ENCODE peak calls at places on chromosomes 7 and 10, in nine cellular contexts. L is lower lobe of right lung, K is A549, U is IMR-90, S is neural progenitor cell, T is endodermal cell, O is heart right ventricle, E is spleen, F is mammary epithelial cell. I is an unnamed sample.

GRCh38 chr10:86400705-86401587 is 34.4 kb upstream of the GRID1 start:
- DNase-seq in O (no peak), S (peak; percentile 69), U (no peak), T (peak; percentile 81), E (peak; percentile 89), F (peak; percentile 25), L (peak; percentile 73), K (peak; percentile 68), I (peak; percentile 72)

GRCh38 chr10:34880817-34881216 is 65.7 kb upstream of the PARD3 start:
- DNase-seq in U (no peak), S (no peak), T (no peak), K (no peak), L (no peak), E (no peak), F (no peak), O (no peak), I (no peak)

GRCh38 chr7:66330961-66331360 is 125.8 kb downstream of the TPST1 start:
- DNase-seq in O (peak; percentile 80), L (no peak), T (no peak), U (peak; percentile 52), E (no peak), S (no peak), F (no peak), K (no peak), I (no peak)

GRCh38 chr10:50398383-50398782 is 147.1 kb upstream of the ASAH2 start:
- DNase-seq in T (no peak), O (no peak), E (no peak), K (no peak), U (peak; percentile 39), L (no peak), S (no peak), F (peak; percentile 46), I (no peak)

GRCh38 chr7:55309040-55309991 is 55.8 kb upstream of the LANCL2 start:
- DNase-seq in S (no peak), L (peak; percentile 48), K (no peak), T (no peak), O (no peak), U (no peak), E (peak; percentile 75), F (no peak), I (no peak)

GRCh38 chr10:25206693-25207414 is 32.1 kb downstream of the GPR158 start:
- DNase-seq in O (no peak), U (no peak), E (no peak), K (no peak), T (no peak), S (no peak), F (no peak), L (no peak), I (no peak)

GRCh38 chr7:20075992-20076813 is 141.0 kb downstream of the MACC1 start:
- DNase-seq in S (no peak), O (no peak), L (no peak), U (no peak), T (no peak), F (no peak), K (no peak), E (no peak), I (no peak)

GRCh38 chr10:10138685-10139084 is 879.0 kb upstream of the CELF2 start:
- DNase-seq in U (no peak), E (no peak), L (no peak), K (no peak), T (no peak), F (no peak), S (no peak), O (no peak), I (no peak)

GRCh38 chr10:58969578-58969977 is 206.9 kb upstream of the PHYHIPL start:
- DNase-seq in K (no peak), F (no peak), E (no peak), L (no peak), O (no peak), T (no peak), S (no peak), U (no peak), I (no peak)

GRCh38 chr10:33262871-33263270 is 71.6 kb downstream of the NRP1 start:
- DNase-seq in S (no peak), F (no peak), O (no peak), T (no peak), K (no peak), E (no peak), L (no peak), U (no peak), I (no peak)

GRCh38 chr10:70602665-70603438 is at the start of gene PRF1:
- DNase-seq in O (no peak), E (peak; percentile 93), T (peak; percentile 49), L (peak; percentile 65), K (no peak), U (no peak), S (no peak), F (no peak), I (no peak)

GRCh38 chr7:124671976-124672375 is 93.6 kb downstream of the GPR37 start:
- DNase-seq in T (no peak), S (no peak), L (no peak), E (no peak), K (no peak), U (no peak), O (no peak), F (peak; percentile 61), I (no peak)

GRCh38 chr10:98444314-98445006 is 2.3 kb downstream of the HPS1 start:
- DNase-seq in O (no peak), L (no peak), U (no peak), K (no peak), S (no peak), E (no peak), F (no peak), T (no peak), I (peak; percentile 78)

GRCh38 chr7:24963218-24963617 is 16.8 kb downstream of the OSBPL3 start:
- DNase-seq in T (no peak), K (no peak), O (peak; percentile 47), L (peak; percentile 62), U (peak; percentile 32), F (no peak), E (peak; percentile 84), S (no peak), I (no peak)

GRCh38 chr10:101848408-101848807 is 4.8 kb upstream of the KCNIP2 start:
- DNase-seq in F (no peak), L (peak; percentile 34), E (no peak), K (no peak), S (no peak), U (no peak), T (no peak), O (no peak), I (no peak)

GRCh38 chr10:50469778-50470193 is 154.0 kb downstream of the SGMS1 start:
- DNase-seq in U (no peak), L (no peak), T (no peak), S (no peak), O (no peak), K (no peak), E (no peak), F (no peak), I (no peak)

GRCh38 chr10:35950221-35950620 is 308.1 kb upstream of the FZD8 start:
- DNase-seq in K (no peak), F (no peak), O (no peak), S (no peak), T (no peak), L (no peak), U (no peak), E (no peak), I (no peak)

GRCh38 chr10:70232155-70232858 is 922 bp downstream of the PPA1 start:
- DNase-seq in O (peak; percentile 56), T (peak; percentile 71), K (peak; percentile 36), E (peak; percentile 85), U (peak; percentile 60), L (peak; percentile 68), F (peak; percentile 72), S (peak; percentile 60), I (peak; percentile 87)

GRCh38 chr7:38703093-38703492 is 71.9 kb upstream of the AMPH start:
- DNase-seq in S (no peak), K (no peak), E (no peak), F (no peak), U (no peak), O (no peak), L (no peak), T (no peak), I (no peak)

GRCh38 chr10:92011560-92012214 is 88.1 kb downstream of the BTAF1 start:
- DNase-seq in L (no peak), K (peak; percentile 62), S (no peak), O (no peak), F (peak; percentile 76), E (no peak), U (peak; percentile 83), T (no peak), I (no peak)

GRCh38 chr10:80292607-80293239 is 3.3 kb upstream of the MAT1A start:
- DNase-seq in L (no peak), F (no peak), E (no peak), T (no peak), S (no peak), K (no peak), O (no peak), U (no peak), I (no peak)
- H3K27ac ChIP-seq in L (no peak overlapping the region), F (no peak overlapping the region), E (no peak overlapping the region), T (no peak overlapping the region), S (no peak overlapping the region), K (no peak overlapping the region), O (no peak overlapping the region), U (no peak overlapping the region), I (no peak overlapping the region)

DNA sequence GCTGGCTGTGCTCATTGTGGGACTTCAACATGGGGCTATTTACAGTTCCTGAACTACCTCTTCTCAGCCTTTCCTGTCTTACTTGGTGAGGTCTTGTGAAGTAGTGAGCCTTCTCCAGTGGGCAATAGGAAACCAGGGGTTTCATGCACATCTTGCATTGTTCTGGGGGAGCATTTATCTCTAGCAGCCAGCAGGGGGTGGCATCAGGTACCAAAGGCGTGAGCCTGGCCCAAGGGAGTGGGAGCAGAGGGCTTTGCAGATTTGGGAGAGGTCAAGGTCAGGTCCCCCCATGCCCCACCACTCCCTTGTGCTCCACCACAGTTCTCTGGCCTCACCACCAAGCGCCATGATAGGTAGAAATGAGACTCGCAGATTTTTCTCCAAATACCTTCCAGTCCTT is 85.4 kb upstream of the NPTX2 start:
- DNase-seq in L (no peak), T (no peak), E (no peak), S (no peak), O (no peak), K (no peak), F (no peak), U (no peak), I (no peak)
- TF ChIP-seq CTCF in L (no peak), T (peak; percentile 13), E (no peak), S (no peak), O (no peak), K (no peak), F (no peak), U (no peak), I (peak; percentile 17)

GRCh38 chr10:17617031-17617911 is at the start of gene HACD1:
- DNase-seq in K (peak; percentile 88), F (peak; percentile 79), T (peak; percentile 93), U (peak; percentile 75), O (peak; percentile 68), L (peak; percentile 85), S (peak; percentile 87), E (peak; percentile 86), I (peak; percentile 74)
- H3K4me3 ChIP-seq in K (peak within 1 kb of the TSS; percentile 79), F (peak within 1 kb of the TSS; percentile 60), T (peak within 1 kb of the TSS; percentile 98), U (peak within 1 kb of the TSS; percentile 61), O (peak within 1 kb of the TSS; percentile 85), L (peak within 1 kb of the TSS; percentile 91), S (peak within 1 kb of the TSS; percentile 91), E (peak within 1 kb of the TSS; percentile 96), I (peak within 1 kb of the TSS; percentile 65)

DNA sequence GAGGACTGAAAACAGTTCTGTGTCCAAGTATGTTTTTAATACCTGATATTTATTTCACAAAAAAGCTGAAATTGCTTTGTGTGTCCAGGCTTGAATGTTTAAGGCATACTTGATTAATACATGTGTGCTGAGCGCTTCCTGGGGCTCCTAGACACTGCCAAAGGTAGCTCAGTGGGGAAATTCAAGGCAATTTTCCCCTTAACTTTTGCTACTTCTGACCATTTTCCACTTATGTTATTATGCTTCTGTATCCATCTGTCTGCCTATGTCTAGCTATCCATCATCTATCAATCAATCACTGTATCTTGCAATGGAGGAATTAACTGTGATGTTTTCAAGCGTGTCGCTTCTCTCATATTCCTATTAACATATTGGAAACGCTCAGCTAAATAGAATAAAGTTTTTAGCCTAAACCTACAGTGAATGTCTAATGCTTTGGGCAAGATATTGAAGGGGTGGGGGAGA is 34.6 kb downstream of the KLF6 start:
- DNase-seq in K (no peak), T (no peak), F (no peak), U (no peak), L (no peak), S (no peak), O (no peak), E (no peak), I (no peak)
- H3K27ac ChIP-seq in K (no peak overlapping the region), T (no peak overlapping the region), F (no peak overlapping the region), U (no peak overlapping the region), L (peak overlapping the region; percentile 72), S (no peak overlapping the region), O (peak overlapping the region; percentile 82), E (peak overlapping the region; percentile 63), I (no peak overlapping the region)